ENCODE peak calls at places on chromosomes 4 and X, in ten cellular contexts. W is endothelial cell, E is GM12865, B is cardiac muscle cell, O is A549, I is H9, U is Peyer's patch, H is MM.1S, Q is AG04449, P is heart right ventricle. S is an unnamed sample.

GRCh38 chr4:161522031-161522430 is 641.8 kb downstream of the FSTL5 start:
- DNase-seq in W (no peak), E (no peak), B (peak; percentile 0), O (no peak), I (no peak), U (no peak), H (no peak), Q (no peak), P (no peak), S (no peak)

GRCh38 chr4:1039493-1040343 is 28.3 kb downstream of the FGFRL1 start:
- DNase-seq in W (no peak), E (no peak), B (peak; percentile 64), O (no peak), I (no peak), U (no peak), H (no peak), Q (no peak), P (no peak), S (peak; percentile 70)

GRCh38 chr4:109016200-109016599 is 253.3 kb upstream of the ETNPPL start:
- DNase-seq in W (no peak), E (no peak), B (no peak), O (no peak), I (no peak), U (no peak), H (no peak), Q (no peak), P (no peak), S (no peak)

GRCh38 chr4:174340714-174341113 is 57.0 kb downstream of the CEP44 start:
- DNase-seq in W (no peak), E (no peak), B (no peak), O (no peak), I (no peak), U (no peak), H (no peak), Q (no peak), P (no peak), S (no peak)

GRCh38 chr4:127783026-127783769 is 1.1 kb downstream of the HSPA4L start:
- DNase-seq in W (peak; percentile 29), E (no peak), B (peak; percentile 74), O (peak; percentile 42), I (peak; percentile 64), U (peak; percentile 56), H (peak; percentile 52), Q (peak; percentile 3), P (peak; percentile 80), S (peak; percentile 40)

GRCh38 chrX:134004038-134004437 is 18.6 kb upstream of the GPC3 start:
- DNase-seq in W (no peak), E (no peak), B (peak; percentile 77), O (no peak), I (no peak), U (no peak), H (no peak), Q (no peak), P (no peak), S (no peak)

GRCh38 chr4:152342293-152342692 is 193.6 kb downstream of the FBXW7 start:
- DNase-seq in W (no peak), E (no peak), B (no peak), O (no peak), I (no peak), U (no peak), H (no peak), Q (no peak), P (no peak), S (no peak)

GRCh38 chrX:153935326-153935851 is 552 bp upstream of the NAA10 start:
- DNase-seq in W (no peak), E (no peak), B (no peak), O (no peak), I (peak; percentile 69), U (no peak), H (no peak), Q (no peak), P (no peak), S (no peak)

GRCh38 chr4:73687414-73687813 is 53.0 kb upstream of the CXCL8 start:
- DNase-seq in W (no peak), E (no peak), B (no peak), O (no peak), I (no peak), U (no peak), H (no peak), Q (no peak), P (no peak), S (no peak)

GRCh38 chr4:114209589-114209988 is 230.1 kb upstream of the ARSJ start:
- DNase-seq in W (no peak), E (no peak), B (no peak), O (no peak), I (no peak), U (no peak), H (no peak), Q (no peak), P (no peak), S (no peak)

GRCh38 chrX:134020910-134021309 is 35.5 kb upstream of the GPC3 start:
- DNase-seq in W (no peak), E (no peak), B (peak; percentile 26), O (no peak), I (no peak), U (no peak), H (no peak), Q (no peak), P (no peak), S (no peak)

GRCh38 chr4:21992330-21992729 is 43.8 kb upstream of the KCNIP4 start:
- DNase-seq in W (no peak), E (no peak), B (peak; percentile 26), O (no peak), I (no peak), U (no peak), H (no peak), Q (no peak), P (no peak), S (no peak)

DNA sequence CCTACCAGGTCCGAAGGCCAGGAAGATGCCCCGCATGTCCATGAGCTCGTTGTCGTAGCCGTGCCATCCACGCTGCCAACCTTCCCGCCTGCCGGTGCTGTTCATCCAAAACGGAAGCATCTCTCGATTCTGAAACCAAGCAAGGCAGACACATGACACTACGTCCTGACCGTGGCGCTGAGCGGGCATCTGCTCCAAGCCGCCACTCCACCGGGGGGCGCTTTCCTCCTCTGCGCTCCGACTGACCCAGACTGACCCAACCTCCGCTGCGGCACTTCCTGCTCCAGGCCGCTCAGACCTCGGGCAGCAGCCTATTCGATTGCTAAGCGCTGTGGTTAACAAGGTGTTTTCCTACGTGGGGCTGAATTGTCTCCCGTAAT is 120.4 kb downstream of the ENPP6 start:
- DNase-seq in W (peak; percentile 43), E (peak; percentile 49), B (peak; percentile 11), O (no peak), I (peak; percentile 91), U (peak; percentile 59), H (no peak), Q (no peak), P (peak; percentile 50), S (peak; percentile 22)
- TF ChIP-seq CTCF in W (peak; percentile 23), E (peak; percentile 14), B (peak; percentile 7), O (no peak), I (peak; percentile 79), U (peak; percentile 13), H (no peak), Q (no peak), P (peak; percentile 31), S (no peak)

DNA sequence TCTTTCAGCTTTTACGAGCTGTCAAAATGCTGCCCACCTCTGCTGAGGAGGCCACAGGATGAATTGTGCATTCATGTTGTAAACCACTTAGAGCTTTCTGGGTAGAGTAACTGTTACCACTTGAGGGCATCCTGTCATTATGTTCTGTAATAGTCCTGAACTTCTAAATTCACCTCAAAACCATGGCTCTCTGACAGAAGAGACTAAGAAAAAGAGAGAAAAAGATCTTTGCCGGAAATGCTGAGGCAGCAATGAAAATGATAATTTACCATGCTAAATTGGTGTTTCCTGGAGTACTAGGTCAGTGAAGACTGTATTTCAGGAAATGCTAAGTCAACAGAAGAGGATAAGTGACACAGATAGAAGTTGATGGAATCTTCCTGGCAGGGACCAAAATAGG is 942.3 kb upstream of the SLIT2 start:
- DNase-seq in W (no peak), E (no peak), B (peak; percentile 79), O (no peak), I (no peak), U (no peak), H (peak; percentile 81), Q (no peak), P (no peak), S (no peak)
- TF ChIP-seq CTCF in W (no peak), E (no peak), B (peak; percentile 50), O (no peak), I (no peak), U (no peak), H (peak; percentile 55), Q (peak; percentile 34), P (peak; percentile 29), S (no peak)

DNA sequence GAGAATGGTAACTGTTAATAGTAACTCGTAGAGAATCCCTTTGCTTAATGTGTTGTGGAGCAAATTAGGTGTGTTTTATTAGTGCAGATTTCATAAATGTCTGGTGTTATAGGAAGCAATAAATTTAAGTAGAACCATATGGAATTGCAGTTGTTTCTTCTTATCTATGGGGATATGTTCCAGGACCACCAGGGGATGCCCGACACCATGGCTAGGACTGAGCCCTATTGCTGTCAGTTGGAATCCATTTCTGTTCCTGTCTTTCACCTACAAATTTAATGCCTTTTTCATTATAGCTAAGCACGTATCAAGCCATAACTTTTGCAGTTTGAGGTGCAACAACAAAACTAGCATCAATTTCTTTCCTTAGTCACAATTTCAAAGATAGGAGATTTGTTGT is 72.5 kb downstream of the DDIT4L start:
- DNase-seq in W (no peak), E (peak; percentile 11), B (peak; percentile 15), O (no peak), I (no peak), U (no peak), H (no peak), Q (no peak), P (no peak), S (no peak)
- TF ChIP-seq CTCF in W (no peak), E (peak; percentile 35), B (peak; percentile 27), O (no peak), I (no peak), U (no peak), H (no peak), Q (peak; percentile 30), P (no peak), S (no peak)

GRCh38 chrX:15816886-15817285 is 26.6 kb downstream of the ZRSR2 start:
- DNase-seq in W (peak; percentile 3), E (peak; percentile 28), B (peak; percentile 31), O (no peak), I (peak; percentile 32), U (no peak), H (peak; percentile 6), Q (no peak), P (no peak), S (no peak)

GRCh38 chrX:15820106-15821073 is 30.1 kb downstream of the ZRSR2 start:
- DNase-seq in W (no peak), E (no peak), B (no peak), O (no peak), I (no peak), U (no peak), H (no peak), Q (no peak), P (no peak), S (no peak)

GRCh38 chrX:15815779-15816452 is 25.6 kb downstream of the ZRSR2 start:
- DNase-seq in W (peak; percentile 8), E (peak; percentile 56), B (peak; percentile 28), O (peak; percentile 19), I (peak; percentile 60), U (no peak), H (peak; percentile 37), Q (no peak), P (no peak), S (peak; percentile 17)

GRCh38 chrX:15814811-15815210 is 24.5 kb downstream of the ZRSR2 start:
- DNase-seq in W (no peak), E (no peak), B (no peak), O (no peak), I (no peak), U (no peak), H (no peak), Q (no peak), P (no peak), S (no peak)

GRCh38 chrX:15816453-15816838 is 26.2 kb downstream of the ZRSR2 start:
- DNase-seq in W (no peak), E (no peak), B (no peak), O (no peak), I (no peak), U (no peak), H (no peak), Q (no peak), P (no peak), S (no peak)
- TF ChIP-seq CTCF in W (no peak), E (no peak), B (no peak), O (no peak), I (no peak), U (no peak), H (no peak), Q (no peak), P (no peak), S (peak; percentile 15)

S was measured in nephron progenitor cell.